ENCODE peak calls at places on chromosomes 1 and 21, in eight cellular contexts. Z, R, Y, C, H, E, A and K are unnamed samples.

GRCh38 chr1:58971629-58972140 is 187.8 kb upstream of the JUN start:
- DNase-seq in E (no peak), Z (no peak), H (no peak), C (peak), Y (no peak), R (no peak), A (no peak), K (peak)

GRCh38 chr1:1550591-1551432 is 10.4 kb upstream of the TMEM240 start:
- DNase-seq in Y (no peak), R (no peak), E (no peak), Z (peak), C (peak), A (peak), H (no peak), K (no peak)

GRCh38 chr1:21662426-21663250 is 6.5 kb downstream of the RAP1GAP start:
- DNase-seq in E (no peak), Z (peak), R (no peak), H (no peak), A (no peak), Y (no peak), C (no peak), K (no peak)

GRCh38 chr1:209732725-209733124 is 23.1 kb upstream of the TRAF3IP3 start:
- DNase-seq in C (no peak), R (no peak), A (no peak), E (no peak), H (no peak), Z (no peak), Y (no peak), K (no peak)

GRCh38 chr21:39637971-39638628 is 25.4 kb downstream of the B3GALT5 start:
- DNase-seq in A (no peak), H (no peak), E (no peak), Z (no peak), Y (no peak), C (no peak), R (no peak), K (no peak)

GRCh38 chr1:185483647-185484450 is 166.8 kb upstream of the IVNS1ABP start:
- DNase-seq in E (no peak), Y (no peak), R (no peak), Z (peak), C (no peak), H (no peak), A (peak), K (peak)

GRCh38 chr1:54777431-54777830 is 13.1 kb upstream of the PARS2 start:
- DNase-seq in C (no peak), R (no peak), E (no peak), Y (no peak), Z (peak), A (no peak), H (no peak), K (no peak)

GRCh38 chr1:18948913-18949688 is 7.4 kb downstream of the IFFO2 start:
- DNase-seq in C (peak), R (no peak), A (peak), Z (peak), Y (peak), H (no peak), E (no peak), K (peak)

GRCh38 chr1:51741121-51741681 is 124.3 kb downstream of the OSBPL9 start:
- DNase-seq in R (no peak), A (no peak), C (no peak), Z (no peak), H (no peak), Y (no peak), E (no peak), K (no peak)

GRCh38 chr1:111369177-111369576 is 58.4 kb downstream of the OVGP1 start:
- DNase-seq in E (no peak), Y (no peak), C (no peak), A (no peak), R (no peak), H (no peak), Z (no peak), K (peak)